ENCODE peak calls at places on chromosomes 2 and 18, in four cellular contexts. S, L, Q and K are unnamed samples.

GRCh38 chr2:148814143-148814852 is 60.7 kb upstream of the KIF5C start:
- DNase-seq in S (no peak), L (peak), Q (no peak), K (no peak)

GRCh38 chr2:238720232-238720672 is 127.6 kb upstream of the TWIST2 start:
- DNase-seq in S (no peak), L (peak), Q (peak), K (peak)

GRCh38 chr2:112542123-112542973 is at the start of gene POLR1B:
- DNase-seq in S (peak), L (peak), Q (peak), K (peak)

GRCh38 chr2:218839430-218839829 is 7.8 kb upstream of the PRKAG3 start:
- DNase-seq in S (no peak), L (peak), Q (no peak), K (no peak)

GRCh38 chr2:9110893-9111569 is 95.6 kb upstream of the ASAP2 start:
- DNase-seq in S (no peak), L (peak), Q (peak), K (peak)

GRCh38 chr2:241018051-241018891 is 19.9 kb downstream of the SNED1 start:
- DNase-seq in S (no peak), L (peak), Q (no peak), K (no peak)

GRCh38 chr2:112958428-112959108 is 19.2 kb upstream of the IL36G start:
- DNase-seq in S (no peak), L (peak), Q (peak), K (peak)

GRCh38 chr2:12402440-12403139 is 314.1 kb upstream of the TRIB2 start:
- DNase-seq in S (no peak), L (no peak), Q (no peak), K (no peak)

GRCh38 chr2:231960810-231961348 is 634 bp upstream of the DIS3L2 start:
- DNase-seq in S (no peak), L (no peak), Q (no peak), K (no peak)

GRCh38 chr2:54960118-54960517 is 90.1 kb downstream of the RTN4 start:
- DNase-seq in S (no peak), L (no peak), Q (no peak), K (no peak)

GRCh38 chr2:219433666-219434467 is 776 bp upstream of the SPEG start:
- DNase-seq in S (no peak), L (peak), Q (no peak), K (peak)

GRCh38 chr2:37637985-37638384 is 33.5 kb downstream of the CDC42EP3 start:
- DNase-seq in S (no peak), L (peak), Q (no peak), K (no peak)

GRCh38 chr2:232327089-232328037 is 51.2 kb upstream of the ALPP start:
- DNase-seq in S (peak), L (peak), Q (peak), K (peak)

GRCh38 chr2:64904405-64905329 is 84.5 kb upstream of the SLC1A4 start:
- DNase-seq in S (no peak), L (no peak), Q (no peak), K (no peak)

GRCh38 chr2:224169847-224170246 is 130.8 kb upstream of the SERPINE2 start:
- DNase-seq in S (no peak), L (no peak), Q (no peak), K (no peak)

GRCh38 chr2:111716901-111717635 is 166.9 kb downstream of the ANAPC1 start:
- DNase-seq in S (no peak), L (no peak), Q (no peak), K (no peak)

GRCh38 chr2:197908940-197909339 is 104.5 kb downstream of the PLCL1 start:
- DNase-seq in S (no peak), L (peak), Q (no peak), K (no peak)

GRCh38 chr2:232336241-232336736 is 42.3 kb upstream of the ALPP start:
- DNase-seq in S (peak), L (no peak), Q (no peak), K (no peak)

GRCh38 chr18:8751692-8752091 is 46.3 kb downstream of the MTCL1 start:
- DNase-seq in S (no peak), L (no peak), Q (no peak), K (no peak)

GRCh38 chr2:62396880-62397279 is 109.1 kb downstream of the TMEM17 start:
- DNase-seq in S (no peak), L (no peak), Q (no peak), K (no peak)

GRCh38 chr2:62398295-62398855 is 107.6 kb downstream of the TMEM17 start:
- DNase-seq in S (peak), L (no peak), Q (no peak), K (no peak)

DNA sequence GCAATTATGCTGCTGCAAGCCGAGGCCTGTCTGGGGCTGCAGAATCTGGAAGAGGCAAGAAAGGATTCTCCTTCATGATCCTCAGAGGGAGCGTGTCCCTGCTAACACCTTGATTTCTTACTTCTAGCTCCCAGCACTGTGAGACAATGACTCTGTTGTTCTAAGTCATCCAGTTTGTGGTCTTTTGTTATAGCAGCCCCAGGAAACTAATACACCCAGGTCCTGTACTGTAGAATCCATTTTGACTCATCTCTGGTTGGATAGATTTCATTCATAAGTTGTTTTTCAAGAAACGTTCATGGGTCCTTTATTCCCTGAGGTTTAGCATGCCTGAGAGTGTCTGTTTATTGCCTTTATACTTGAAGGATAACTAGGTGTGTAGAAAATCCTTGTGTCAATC is 112.7 kb downstream of the TMEM17 start:
- DNase-seq in S (no peak), L (no peak), Q (no peak), K (no peak)
- TF ChIP-seq CTCF in S (no peak), L (no peak), Q (no peak), K (no peak)

GRCh38 chr2:188986839-188987238 is 12.7 kb downstream of the COL3A1 start:
- DNase-seq in S (no peak), L (peak), Q (no peak), K (no peak)

GRCh38 chr2:188983427-188984101 is 9.4 kb downstream of the COL3A1 start:
- DNase-seq in S (no peak), L (peak), Q (no peak), K (no peak)

GRCh38 chr2:188979730-188980123 is 5.6 kb downstream of the COL3A1 start:
- DNase-seq in S (no peak), L (no peak), Q (no peak), K (no peak)

GRCh38 chr2:188984680-188985079 is 10.5 kb downstream of the COL3A1 start:
- DNase-seq in S (no peak), L (peak), Q (no peak), K (no peak)

GRCh38 chr2:188984126-188984525 is 10.0 kb downstream of the COL3A1 start:
- DNase-seq in S (no peak), L (peak), Q (no peak), K (no peak)
- TF ChIP-seq CTCF in S (no peak), L (peak), Q (no peak), K (no peak)

GRCh38 chr2:195304310-195304709 is 352.7 kb upstream of the SLC39A10 start:
- DNase-seq in S (no peak), L (peak), Q (no peak), K (no peak)
- TF ChIP-seq CTCF in S (no peak), L (no peak), Q (no peak), K (no peak)

GRCh38 chr18:10361660-10362059 is 92.8 kb upstream of the APCDD1 start:
- DNase-seq in S (no peak), L (no peak), Q (no peak), K (no peak)

GRCh38 chr18:10365901-10366300 is 88.5 kb upstream of the APCDD1 start:
- DNase-seq in S (no peak), L (no peak), Q (no peak), K (no peak)

GRCh38 chr18:10368456-10369453 is 85.7 kb upstream of the APCDD1 start:
- DNase-seq in S (no peak), L (no peak), Q (no peak), K (no peak)

GRCh38 chr18:10367846-10368245 is 86.6 kb upstream of the APCDD1 start:
- DNase-seq in S (no peak), L (no peak), Q (no peak), K (no peak)

GRCh38 chr18:10365021-10365420 is 89.4 kb upstream of the APCDD1 start:
- DNase-seq in S (no peak), L (no peak), Q (no peak), K (no peak)
- TF ChIP-seq CTCF in S (no peak), L (no peak), Q (no peak), K (no peak)